ENCODE peak calls at places on chromosomes 4 and X, in eight cellular contexts. E is cardiac fibroblast, V is GM12864, F is AG10803, W is GM06990, X is choroid plexus epithelial cell, G is astrocyte, T is breast epithelium. C is an unnamed sample.

GRCh38 chr4:54958236-54958635 is 167.2 kb downstream of the KDR start:
- DNase-seq in E (no peak), V (no peak), F (peak), W (no peak), X (peak), G (peak), T (no peak), C (no peak)

GRCh38 chrX:106791495-106791894 is 11.0 kb upstream of the TBC1D8B start:
- DNase-seq in E (peak), V (no peak), F (peak), W (no peak), X (peak), G (no peak), T (no peak), C (peak)

GRCh38 chr4:169404959-169405358 is 134.2 kb upstream of the SH3RF1 start:
- DNase-seq in E (peak), V (no peak), F (peak), W (no peak), X (peak), G (no peak), T (no peak), C (peak)

GRCh38 chrX:17465201-17465600 is 90.2 kb downstream of the NHS start:
- DNase-seq in E (no peak), V (no peak), F (peak), W (no peak), X (no peak), G (no peak), T (no peak), C (no peak)

GRCh38 chr4:87410669-87411068 is 11.7 kb upstream of the NUDT9 start:
- DNase-seq in E (no peak), V (no peak), F (no peak), W (no peak), X (no peak), G (no peak), T (no peak), C (no peak)

GRCh38 chr4:77185681-77186080 is 28.7 kb downstream of the CCNG2 start:
- DNase-seq in E (no peak), V (no peak), F (no peak), W (no peak), X (no peak), G (no peak), T (no peak), C (no peak)

GRCh38 chr4:110055014-110055768 is 142.5 kb downstream of the EGF start:
- DNase-seq in E (peak), V (peak), F (no peak), W (peak), X (peak), G (no peak), T (no peak), C (peak)

GRCh38 chrX:71082253-71082652 is 13.4 kb upstream of the FOXO4 start:
- DNase-seq in E (no peak), V (no peak), F (no peak), W (no peak), X (no peak), G (no peak), T (no peak), C (no peak)

GRCh38 chrX:17809984-17810383 is 51.1 kb downstream of the RAI2 start:
- DNase-seq in E (no peak), V (no peak), F (no peak), W (no peak), X (no peak), G (no peak), T (no peak), C (no peak)

GRCh38 chr4:31617667-31618066 is 897.5 kb downstream of the PCDH7 start:
- DNase-seq in E (no peak), V (no peak), F (no peak), W (no peak), X (no peak), G (no peak), T (no peak), C (no peak)

GRCh38 chr4:81030061-81030616 is 369 bp upstream of the BMP3 start:
- DNase-seq in E (no peak), V (no peak), F (no peak), W (no peak), X (no peak), G (no peak), T (no peak), C (no peak)

GRCh38 chrX:106201502-106202178 is 33.5 kb downstream of the PWWP3B start:
- DNase-seq in E (no peak), V (no peak), F (no peak), W (no peak), X (peak), G (no peak), T (no peak), C (no peak)

GRCh38 chrX:137988470-137988869 is 422.5 kb downstream of the ZIC3 start:
- DNase-seq in E (no peak), V (no peak), F (no peak), W (no peak), X (no peak), G (no peak), T (no peak), C (no peak)

GRCh38 chrX:56233682-56234081 is 1.5 kb downstream of the KLF8 start:
- DNase-seq in E (peak), V (peak), F (peak), W (no peak), X (peak), G (peak), T (peak), C (peak)

GRCh38 chr4:128177376-128177959 is 110.1 kb downstream of the PGRMC2 start:
- DNase-seq in E (peak), V (no peak), F (peak), W (no peak), X (peak), G (peak), T (no peak), C (no peak)

GRCh38 chr4:147596976-147597375 is 20.2 kb upstream of the TMEM184C start:
- DNase-seq in E (peak), V (no peak), F (peak), W (no peak), X (peak), G (peak), T (no peak), C (peak)

GRCh38 chr4:19651481-19651880 is 600.2 kb upstream of the SLIT2 start:
- DNase-seq in E (no peak), V (no peak), F (peak), W (no peak), X (no peak), G (no peak), T (no peak), C (no peak)

GRCh38 chr4:41256740-41257256 is at the start of gene UCHL1:
- DNase-seq in E (peak), V (peak), F (peak), W (peak), X (peak), G (peak), T (no peak), C (peak)

GRCh38 chrX:54495814-54496516 is at the start of gene FGD1:
- DNase-seq in E (peak), V (no peak), F (peak), W (peak), X (peak), G (peak), T (peak), C (peak)

GRCh38 chrX:37380920-37381319 is 31.8 kb downstream of the PRRG1 start:
- DNase-seq in E (peak), V (no peak), F (peak), W (no peak), X (peak), G (peak), T (no peak), C (peak)

GRCh38 chrX:141989802-141990201 is 86.1 kb downstream of the MAGEC1 start:
- DNase-seq in E (peak), V (no peak), F (no peak), W (no peak), X (peak), G (peak), T (no peak), C (peak)

GRCh38 chr4:111778543-111778942 is 366.7 kb upstream of the FAM241A start:
- DNase-seq in E (no peak), V (no peak), F (peak), W (no peak), X (peak), G (no peak), T (no peak), C (no peak)

GRCh38 chr4:184387351-184387750 is 87.0 kb downstream of the IRF2 start:
- DNase-seq in E (no peak), V (no peak), F (no peak), W (no peak), X (no peak), G (no peak), T (no peak), C (no peak)

GRCh38 chrX:136166221-136166855 is 19.0 kb downstream of the FHL1 start:
- DNase-seq in E (peak), V (no peak), F (peak), W (no peak), X (peak), G (peak), T (no peak), C (peak)

GRCh38 chr4:175298119-175298518 is 380.0 kb downstream of the ADAM29 start:
- DNase-seq in E (peak), V (no peak), F (peak), W (no peak), X (peak), G (peak), T (no peak), C (no peak)

GRCh38 chr4:1014395-1015167 is 3.2 kb downstream of the FGFRL1 start:
- DNase-seq in E (no peak), V (no peak), F (no peak), W (no peak), X (no peak), G (no peak), T (no peak), C (no peak)

GRCh38 chrX:109760241-109760921 is 27.3 kb upstream of the ACSL4 start:
- DNase-seq in E (no peak), V (no peak), F (no peak), W (no peak), X (peak), G (peak), T (no peak), C (no peak)

GRCh38 chr4:184575306-184575705 is 73.9 kb downstream of the CASP3 start:
- DNase-seq in E (no peak), V (no peak), F (no peak), W (no peak), X (peak), G (no peak), T (no peak), C (no peak)

GRCh38 chr4:188691811-188692210 is 552.6 kb downstream of the TRIML1 start:
- DNase-seq in E (peak), V (no peak), F (no peak), W (no peak), X (peak), G (no peak), T (no peak), C (peak)

GRCh38 chr4:6539009-6539764 is 35.8 kb upstream of the MAN2B2 start:
- DNase-seq in E (no peak), V (no peak), F (no peak), W (no peak), X (no peak), G (no peak), T (no peak), C (no peak)

GRCh38 chr4:106365613-106366012 is 3.0 kb downstream of the GIMD1 start:
- DNase-seq in E (peak), V (no peak), F (peak), W (no peak), X (peak), G (peak), T (no peak), C (peak)

GRCh38 chr4:92305148-92305877 is 1.5 kb downstream of the GRID2 start:
- DNase-seq in E (peak), V (no peak), F (peak), W (no peak), X (peak), G (peak), T (peak), C (peak)

GRCh38 chr4:168766537-168767316 is 243.3 kb downstream of the CBR4 start:
- DNase-seq in E (peak), V (no peak), F (peak), W (no peak), X (peak), G (peak), T (no peak), C (peak)

GRCh38 chr4:37661643-37662221 is 24.4 kb downstream of the RELL1 start:
- DNase-seq in E (peak), V (no peak), F (peak), W (no peak), X (peak), G (peak), T (no peak), C (no peak)

GRCh38 chrX:38061335-38061734 is 55.0 kb downstream of the SYTL5 start:
- DNase-seq in E (peak), V (no peak), F (peak), W (no peak), X (no peak), G (peak), T (no peak), C (peak)

GRCh38 chr4:68038272-68038671 is 75.0 kb upstream of the TMPRSS11A start:
- DNase-seq in E (no peak), V (no peak), F (no peak), W (no peak), X (no peak), G (no peak), T (no peak), C (no peak)

GRCh38 chrX:119240356-119240755 is 4.3 kb downstream of the PGRMC1 start:
- DNase-seq in E (peak), V (no peak), F (peak), W (no peak), X (peak), G (peak), T (no peak), C (peak)

GRCh38 chrX:119235872-119236598 is at the start of gene PGRMC1:
- DNase-seq in E (peak), V (peak), F (peak), W (peak), X (peak), G (peak), T (peak), C (peak)

GRCh38 chrX:119237526-119238035 is 1.5 kb downstream of the PGRMC1 start:
- DNase-seq in E (no peak), V (no peak), F (no peak), W (no peak), X (peak), G (no peak), T (no peak), C (no peak)

GRCh38 chrX:119236599-119237525 is 777 bp downstream of the PGRMC1 start:
- DNase-seq in E (peak), V (peak), F (peak), W (peak), X (peak), G (peak), T (no peak), C (peak)

DNA sequence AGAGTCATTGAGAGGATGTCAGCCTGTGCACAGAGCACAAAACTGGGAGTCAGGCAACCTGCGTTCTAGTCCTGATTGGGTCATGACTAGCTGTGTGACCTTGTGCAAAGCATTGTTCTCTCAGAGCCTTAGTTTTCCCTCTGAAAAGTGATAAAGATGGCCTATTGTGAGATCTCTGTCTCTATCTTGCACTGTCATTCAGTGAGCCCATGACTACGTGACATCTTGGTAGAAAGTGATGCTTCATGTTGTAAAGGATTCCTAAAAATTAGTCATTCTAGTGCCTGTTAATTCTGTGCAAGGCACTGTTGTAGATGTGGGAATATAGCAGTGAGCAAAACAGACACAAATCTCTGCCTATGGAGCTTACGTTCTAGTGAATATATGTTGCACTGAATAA is 2.5 kb downstream of the PGRMC1 start:
- DNase-seq in E (peak), V (no peak), F (no peak), W (no peak), X (peak), G (peak), T (no peak), C (no peak)
- TF ChIP-seq CTCF in E (no peak), V (no peak), F (no peak), W (no peak), X (no peak), G (no peak), T (no peak), C (no peak)

GRCh38 chrX:131053076-131053475 is 5.1 kb upstream of the ARHGAP36 start:
- DNase-seq in E (no peak), V (no peak), F (no peak), W (no peak), X (no peak), G (no peak), T (no peak), C (no peak)

GRCh38 chrX:131059231-131059630 is 1.1 kb downstream of the ARHGAP36 start:
- DNase-seq in E (no peak), V (no peak), F (no peak), W (no peak), X (no peak), G (no peak), T (no peak), C (no peak)

GRCh38 chrX:131057706-131058105 is 440 bp upstream of the ARHGAP36 start:
- DNase-seq in E (no peak), V (no peak), F (no peak), W (no peak), X (no peak), G (no peak), T (no peak), C (no peak)

GRCh38 chrX:131060147-131060546 is 2.0 kb downstream of the ARHGAP36 start:
- DNase-seq in E (no peak), V (no peak), F (no peak), W (no peak), X (no peak), G (no peak), T (no peak), C (no peak)

GRCh38 chrX:131058136-131058868 is at the start of gene ARHGAP36:
- DNase-seq in E (no peak), V (no peak), F (no peak), W (no peak), X (no peak), G (no peak), T (no peak), C (no peak)
- H3K4me3 ChIP-seq in E (no peak), V (no peak), F (no peak), W (no peak), X (no peak), G (no peak), T (peak), C (no peak)

GRCh38 chrX:103151799-103152198 is 58.9 kb upstream of the NXF3 start:
- DNase-seq in E (no peak), V (no peak), F (no peak), W (no peak), X (no peak), G (no peak), T (no peak), C (no peak)
- TF ChIP-seq CTCF in E (no peak), V (no peak), F (no peak), W (no peak), X (no peak), G (no peak), T (no peak), C (no peak)

DNA sequence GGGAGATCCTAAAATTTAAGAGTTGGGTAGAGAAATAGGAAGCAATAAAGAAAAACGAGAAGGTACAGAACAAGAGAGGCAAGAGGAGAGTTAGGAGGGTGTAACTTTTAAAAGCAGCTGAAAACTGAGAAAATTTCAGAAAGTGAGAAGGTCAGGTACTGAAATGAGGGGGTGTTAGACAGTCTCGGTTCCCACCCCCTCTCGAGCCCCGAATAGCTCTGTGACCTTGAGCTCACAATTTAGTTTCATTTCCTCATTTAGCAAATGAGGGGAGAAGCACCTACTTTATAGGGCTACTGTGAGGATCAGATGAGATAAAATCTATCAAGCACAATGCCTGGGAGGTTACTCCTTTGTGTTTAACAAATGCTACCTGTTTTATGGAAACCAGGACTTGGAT is 4.8 kb downstream of the UGT8 start:
- DNase-seq in E (no peak), V (peak), F (no peak), W (peak), X (no peak), G (no peak), T (no peak), C (no peak)
- H3K4me3 ChIP-seq in E (no peak), V (no peak), F (no peak), W (no peak), X (no peak), G (no peak), T (no peak), C (no peak)

GRCh38 chrX:154526901-154527675 is 11.1 kb upstream of the FAM3A start:
- DNase-seq in E (peak), V (no peak), F (peak), W (peak), X (peak), G (peak), T (peak), C (peak)
- TF ChIP-seq CTCF in E (peak), V (peak), F (peak), W (peak), X (peak), G (peak), T (peak), C (peak)

GRCh38 chr4:154399259-154399974 is 92.2 kb downstream of the DCHS2 start:
- DNase-seq in E (peak), V (no peak), F (peak), W (no peak), X (peak), G (no peak), T (no peak), C (peak)
- H3K4me3 ChIP-seq in E (no peak), V (no peak), F (peak), W (no peak), X (no peak), G (no peak), T (peak), C (no peak)